ENCODE peak calls at places on chromosomes 12 and 14, in nine cellular contexts. One of them, this sample, is unnamed.

GRCh38 chr14:79597561-79597960 is 613.7 kb downstream of the DIO2 start:
- DNase-seq in IMR-90: peak; percentile 75
- DNase-seq in AG10803: no peak
- DNase-seq in EH: peak; percentile 70
- DNase-seq in GM23338: no peak
- DNase-seq in GM23248: peak; percentile 37
- DNase-seq in cardiac muscle cell: no peak
- DNase-seq in Right ventricle myocardium inferior: no peak
- DNase-seq in EL: peak; percentile 75
- DNase-seq in this sample: no peak

GRCh38 chr12:125198647-125199046 is 133.4 kb downstream of the AACS start:
- DNase-seq in IMR-90: no peak
- DNase-seq in AG10803: no peak
- DNase-seq in EH: no peak
- DNase-seq in GM23338: peak; percentile 73
- DNase-seq in GM23248: no peak
- DNase-seq in cardiac muscle cell: no peak
- DNase-seq in Right ventricle myocardium inferior: no peak
- DNase-seq in EL: no peak
- DNase-seq in this sample: no peak

GRCh38 chr12:129073157-129073915 is 220.1 kb downstream of the GLT1D1 start:
- DNase-seq in IMR-90: no peak
- DNase-seq in AG10803: no peak
- DNase-seq in EH: no peak
- DNase-seq in GM23338: no peak
- DNase-seq in GM23248: no peak
- DNase-seq in cardiac muscle cell: no peak
- DNase-seq in Right ventricle myocardium inferior: no peak
- DNase-seq in EL: no peak
- DNase-seq in this sample: no peak

GRCh38 chr12:22164101-22164500 is 118.1 kb downstream of the CMAS start:
- DNase-seq in IMR-90: no peak
- DNase-seq in AG10803: no peak
- DNase-seq in EH: no peak
- DNase-seq in GM23338: no peak
- DNase-seq in GM23248: no peak
- DNase-seq in cardiac muscle cell: no peak
- DNase-seq in Right ventricle myocardium inferior: no peak
- DNase-seq in EL: no peak
- DNase-seq in this sample: no peak

GRCh38 chr12:26678697-26679660 is 154.0 kb downstream of the ITPR2 start:
- DNase-seq in IMR-90: peak; percentile 32
- DNase-seq in AG10803: peak; percentile 30
- DNase-seq in EH: peak; percentile 55
- DNase-seq in GM23338: peak; percentile 60
- DNase-seq in GM23248: peak; percentile 68
- DNase-seq in cardiac muscle cell: no peak
- DNase-seq in Right ventricle myocardium inferior: no peak
- DNase-seq in EL: peak; percentile 16
- DNase-seq in this sample: peak; percentile 2

GRCh38 chr12:71605034-71605433 is 58.6 kb downstream of the ZFC3H1 start:
- DNase-seq in IMR-90: no peak
- DNase-seq in AG10803: no peak
- DNase-seq in EH: no peak
- DNase-seq in GM23338: no peak
- DNase-seq in GM23248: no peak
- DNase-seq in cardiac muscle cell: no peak
- DNase-seq in Right ventricle myocardium inferior: no peak
- DNase-seq in EL: no peak
- DNase-seq in this sample: no peak

GRCh38 chr14:98187302-98187701 is 1084.7 kb downstream of the BCL11B start:
- DNase-seq in IMR-90: no peak
- DNase-seq in AG10803: no peak
- DNase-seq in EH: no peak
- DNase-seq in GM23338: no peak
- DNase-seq in GM23248: no peak
- DNase-seq in cardiac muscle cell: no peak
- DNase-seq in Right ventricle myocardium inferior: no peak
- DNase-seq in EL: no peak
- DNase-seq in this sample: no peak

GRCh38 chr12:52178443-52178842 is 13.4 kb downstream of the KRT80 start:
- DNase-seq in IMR-90: no peak
- DNase-seq in AG10803: no peak
- DNase-seq in EH: no peak
- DNase-seq in GM23338: no peak
- DNase-seq in GM23248: no peak
- DNase-seq in cardiac muscle cell: no peak
- DNase-seq in Right ventricle myocardium inferior: peak; percentile 11
- DNase-seq in EL: no peak
- DNase-seq in this sample: no peak

GRCh38 chr14:55689971-55690871 is 110.2 kb downstream of the KTN1 start:
- DNase-seq in IMR-90: no peak
- DNase-seq in AG10803: no peak
- DNase-seq in EH: peak; percentile 29
- DNase-seq in GM23338: peak; percentile 23
- DNase-seq in GM23248: no peak
- DNase-seq in cardiac muscle cell: no peak
- DNase-seq in Right ventricle myocardium inferior: no peak
- DNase-seq in EL: no peak
- DNase-seq in this sample: no peak

GRCh38 chr12:15005064-15005463 is 32.2 kb downstream of the PDE6H start:
- DNase-seq in IMR-90: no peak
- DNase-seq in AG10803: no peak
- DNase-seq in EH: no peak
- DNase-seq in GM23338: no peak
- DNase-seq in GM23248: no peak
- DNase-seq in cardiac muscle cell: no peak
- DNase-seq in Right ventricle myocardium inferior: no peak
- DNase-seq in EL: no peak
- DNase-seq in this sample: no peak

GRCh38 chr12:106233011-106233410 is 14.8 kb downstream of the CKAP4 start:
- DNase-seq in IMR-90: no peak
- DNase-seq in AG10803: no peak
- DNase-seq in EH: no peak
- DNase-seq in GM23338: no peak
- DNase-seq in GM23248: no peak
- DNase-seq in cardiac muscle cell: no peak
- DNase-seq in Right ventricle myocardium inferior: no peak
- DNase-seq in EL: no peak
- DNase-seq in this sample: no peak

GRCh38 chr12:110858848-110859247 is 12.1 kb downstream of the CCDC63 start:
- DNase-seq in IMR-90: no peak
- DNase-seq in AG10803: no peak
- DNase-seq in EH: no peak
- DNase-seq in GM23338: peak; percentile 26
- DNase-seq in GM23248: peak; percentile 47
- DNase-seq in cardiac muscle cell: no peak
- DNase-seq in Right ventricle myocardium inferior: no peak
- DNase-seq in EL: no peak
- DNase-seq in this sample: no peak

GRCh38 chr14:105315941-105316562 is 1.5 kb downstream of the PACS2 start:
- DNase-seq in IMR-90: no peak
- DNase-seq in AG10803: no peak
- DNase-seq in EH: peak; percentile 22
- DNase-seq in GM23338: no peak
- DNase-seq in GM23248: peak; percentile 28
- DNase-seq in cardiac muscle cell: no peak
- DNase-seq in Right ventricle myocardium inferior: no peak
- DNase-seq in EL: peak; percentile 46
- DNase-seq in this sample: no peak

GRCh38 chr14:63362305-63362914 is 43.7 kb upstream of the GPHB5 start:
- DNase-seq in IMR-90: no peak
- DNase-seq in AG10803: no peak
- DNase-seq in EH: no peak
- DNase-seq in GM23338: no peak
- DNase-seq in GM23248: no peak
- DNase-seq in cardiac muscle cell: no peak
- DNase-seq in Right ventricle myocardium inferior: no peak
- DNase-seq in EL: no peak
- DNase-seq in this sample: no peak

GRCh38 chr14:100425454-100425814 is 102.3 kb downstream of the SLC25A47 start:
- DNase-seq in IMR-90: no peak
- DNase-seq in AG10803: no peak
- DNase-seq in EH: no peak
- DNase-seq in GM23338: no peak
- DNase-seq in GM23248: no peak
- DNase-seq in cardiac muscle cell: no peak
- DNase-seq in Right ventricle myocardium inferior: no peak
- DNase-seq in EL: no peak
- DNase-seq in this sample: no peak

GRCh38 chr14:39731912-39732311 is 299.7 kb upstream of the FBXO33 start:
- DNase-seq in IMR-90: no peak
- DNase-seq in AG10803: no peak
- DNase-seq in EH: no peak
- DNase-seq in GM23338: peak; percentile 60
- DNase-seq in GM23248: no peak
- DNase-seq in cardiac muscle cell: no peak
- DNase-seq in Right ventricle myocardium inferior: no peak
- DNase-seq in EL: no peak
- DNase-seq in this sample: no peak

GRCh38 chr12:93786669-93787397 is 109.7 kb downstream of the CRADD start:
- DNase-seq in IMR-90: no peak
- DNase-seq in AG10803: peak; percentile 72
- DNase-seq in EH: peak; percentile 73
- DNase-seq in GM23338: no peak
- DNase-seq in GM23248: peak; percentile 67
- DNase-seq in cardiac muscle cell: no peak
- DNase-seq in Right ventricle myocardium inferior: no peak
- DNase-seq in EL: peak; percentile 58
- DNase-seq in this sample: no peak

GRCh38 chr12:12263909-12264308 is 2.9 kb downstream of the LRP6 start:
- DNase-seq in IMR-90: no peak
- DNase-seq in AG10803: no peak
- DNase-seq in EH: no peak
- DNase-seq in GM23338: no peak
- DNase-seq in GM23248: no peak
- DNase-seq in cardiac muscle cell: no peak
- DNase-seq in Right ventricle myocardium inferior: no peak
- DNase-seq in EL: no peak
- DNase-seq in this sample: no peak

This sample was measured in stromal cell of bone marrow.